ENCODE peak calls at places on chromosomes 5 and 9, in five cellular contexts. L is osteocyte, D is AG04450, T is endothelial cell, W is K562. X is an unnamed sample.

GRCh38 chr9:116238225-116238624 is 84.6 kb downstream of the PAPPA start:
- DNase-seq in L (no peak), D (peak), T (no peak), W (no peak), X (no peak)

GRCh38 chr9:132637801-132638200 is 32.0 kb downstream of the DDX31 start:
- DNase-seq in L (no peak), D (no peak), T (no peak), W (no peak), X (no peak)

GRCh38 chr5:66807743-66808142 is 211.6 kb downstream of the MAST4 start:
- DNase-seq in L (no peak), D (peak), T (no peak), W (no peak), X (no peak)

GRCh38 chr9:130925050-130925678 is 13.9 kb downstream of the FIBCD1 start:
- DNase-seq in L (no peak), D (no peak), T (no peak), W (peak), X (no peak)

GRCh38 chr9:138067594-138068367 is 190.2 kb downstream of the CACNA1B start:
- DNase-seq in L (peak), D (no peak), T (no peak), W (no peak), X (peak)

GRCh38 chr9:72977670-72978069 is 24.8 kb upstream of the ALDH1A1 start:
- DNase-seq in L (no peak), D (no peak), T (no peak), W (no peak), X (no peak)

GRCh38 chr9:129415031-129415953 is 205.6 kb downstream of the C9orf50 start:
- DNase-seq in L (no peak), D (no peak), T (no peak), W (peak), X (no peak)

GRCh38 chr5:141513627-141514329 is 24.9 kb downstream of the PCDHGC5 start:
- DNase-seq in L (no peak), D (no peak), T (peak), W (no peak), X (peak)

GRCh38 chr9:111955048-111955447 is 58.4 kb downstream of the UGCG start:
- DNase-seq in L (no peak), D (no peak), T (no peak), W (no peak), X (no peak)

GRCh38 chr9:107989544-107989943 is 500.0 kb upstream of the KLF4 start:
- DNase-seq in L (no peak), D (no peak), T (no peak), W (no peak), X (no peak)

GRCh38 chr9:107439991-107440456 is 49.5 kb downstream of the KLF4 start:
- DNase-seq in L (no peak), D (no peak), T (no peak), W (no peak), X (no peak)

GRCh38 chr9:112677040-112677439 is 40.9 kb downstream of the INIP start:
- DNase-seq in L (no peak), D (no peak), T (no peak), W (no peak), X (no peak)

GRCh38 chr9:96137666-96138429 is 164.1 kb downstream of the HSD17B3 start:
- DNase-seq in L (no peak), D (no peak), T (no peak), W (no peak), X (no peak)

GRCh38 chr5:43631182-43631910 is 28.4 kb downstream of the NNT start:
- DNase-seq in L (no peak), D (peak), T (peak), W (peak), X (no peak)

GRCh38 chr5:140075371-140075770 is 32.3 kb upstream of the NRG2 start:
- DNase-seq in L (no peak), D (no peak), T (no peak), W (no peak), X (no peak)

GRCh38 chr5:111095982-111096381 is 3.8 kb downstream of the WDR36 start:
- DNase-seq in L (no peak), D (no peak), T (no peak), W (no peak), X (no peak)

GRCh38 chr5:111092062-111092853 is at the start of gene WDR36:
- DNase-seq in L (peak), D (peak), T (peak), W (peak), X (peak)
- TF ChIP-seq CTCF in L (no peak), D (no peak), T (no peak), W (no peak), X (peak)

DNA sequence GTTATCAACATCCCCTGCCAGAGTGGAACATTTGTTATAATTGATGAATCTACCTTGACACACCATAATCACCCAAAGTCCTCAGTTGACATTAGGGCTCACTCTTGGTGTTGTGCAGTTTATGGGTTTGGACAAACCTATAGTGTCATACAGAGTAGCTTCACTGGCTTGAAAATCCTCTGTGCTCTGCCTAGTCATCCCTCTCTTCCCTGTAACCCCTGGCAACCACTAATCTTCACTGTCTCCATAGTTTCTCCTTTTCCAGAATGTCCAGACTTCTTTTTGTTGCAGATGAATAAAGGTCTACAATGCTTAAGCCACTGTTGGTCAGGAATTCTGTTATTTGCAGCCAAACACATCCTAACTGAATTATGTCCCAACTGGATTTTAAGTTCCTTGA is 22.5 kb upstream of the SUB1 start:
- DNase-seq in L (no peak), D (no peak), T (no peak), W (no peak), X (no peak)
- TF ChIP-seq CTCF in L (no peak), D (no peak), T (no peak), W (no peak), X (no peak)

GRCh38 chr5:10291736-10292135 is 16.0 kb downstream of the CMBL start:
- DNase-seq in L (no peak), D (no peak), T (no peak), W (no peak), X (no peak)

GRCh38 chr5:10288600-10289213 is 19.0 kb downstream of the CMBL start:
- DNase-seq in L (no peak), D (no peak), T (no peak), W (no peak), X (no peak)

GRCh38 chr5:10286552-10287227 is 21.0 kb downstream of the CMBL start:
- DNase-seq in L (no peak), D (no peak), T (no peak), W (no peak), X (no peak)

GRCh38 chr5:10289991-10290390 is 17.7 kb downstream of the CMBL start:
- DNase-seq in L (no peak), D (no peak), T (no peak), W (no peak), X (no peak)

GRCh38 chr5:10289353-10289752 is 18.3 kb downstream of the CMBL start:
- DNase-seq in L (no peak), D (no peak), T (no peak), W (no peak), X (no peak)
- TF ChIP-seq CTCF in L (no peak), D (no peak), T (no peak), W (no peak), X (no peak)

DNA sequence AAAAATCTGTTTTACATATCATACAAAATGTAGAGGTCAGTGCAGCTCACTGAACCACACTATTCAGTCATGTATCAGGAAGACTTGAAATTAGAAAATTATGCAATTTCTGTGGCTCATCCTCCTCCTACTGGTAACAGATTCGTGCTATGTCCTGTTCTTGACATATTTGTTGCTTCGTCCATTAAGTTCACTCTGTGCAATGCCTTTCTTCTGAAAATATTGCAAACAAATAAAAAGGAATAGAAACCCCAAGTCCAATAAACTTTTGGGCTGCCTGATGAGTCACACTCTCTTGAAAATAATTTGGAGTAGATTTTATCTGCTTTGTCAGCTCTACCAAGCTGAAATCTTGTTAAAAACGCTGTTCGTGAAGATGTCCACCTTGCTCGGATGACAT is 391.2 kb downstream of the RAB3C start:
- DNase-seq in L (no peak), D (no peak), T (no peak), W (no peak), X (no peak)
- TF ChIP-seq CTCF in L (no peak), D (no peak), T (no peak), W (no peak), X (no peak)

GRCh38 chr5:176620333-176620981 is 9.9 kb downstream of the SNCB start:
- DNase-seq in L (no peak), D (no peak), T (no peak), W (peak), X (no peak)

GRCh38 chr5:176618783-176619182 is 8.8 kb upstream of the GPRIN1 start:
- DNase-seq in L (no peak), D (no peak), T (no peak), W (no peak), X (no peak)

GRCh38 chr5:176621661-176622079 is 8.7 kb downstream of the SNCB start:
- DNase-seq in L (no peak), D (no peak), T (no peak), W (no peak), X (no peak)

GRCh38 chr5:176619569-176620332 is 9.8 kb upstream of the GPRIN1 start:
- DNase-seq in L (no peak), D (no peak), T (no peak), W (no peak), X (no peak)

GRCh38 chr5:176619203-176619568 is 9.2 kb upstream of the GPRIN1 start:
- DNase-seq in L (no peak), D (peak), T (peak), W (peak), X (peak)
- TF ChIP-seq CTCF in L (peak), D (peak), T (no peak), W (peak), X (peak)

GRCh38 chr9:87498046-87498815 is 564 bp downstream of the DAPK1 start:
- DNase-seq in L (peak), D (no peak), T (peak), W (peak), X (peak)
- TF ChIP-seq CTCF in L (peak), D (no peak), T (no peak), W (peak), X (no peak)

GRCh38 chr5:129656952-129657351 is 90.9 kb upstream of the MINAR2 start:
- DNase-seq in L (no peak), D (no peak), T (no peak), W (no peak), X (no peak)

DNA sequence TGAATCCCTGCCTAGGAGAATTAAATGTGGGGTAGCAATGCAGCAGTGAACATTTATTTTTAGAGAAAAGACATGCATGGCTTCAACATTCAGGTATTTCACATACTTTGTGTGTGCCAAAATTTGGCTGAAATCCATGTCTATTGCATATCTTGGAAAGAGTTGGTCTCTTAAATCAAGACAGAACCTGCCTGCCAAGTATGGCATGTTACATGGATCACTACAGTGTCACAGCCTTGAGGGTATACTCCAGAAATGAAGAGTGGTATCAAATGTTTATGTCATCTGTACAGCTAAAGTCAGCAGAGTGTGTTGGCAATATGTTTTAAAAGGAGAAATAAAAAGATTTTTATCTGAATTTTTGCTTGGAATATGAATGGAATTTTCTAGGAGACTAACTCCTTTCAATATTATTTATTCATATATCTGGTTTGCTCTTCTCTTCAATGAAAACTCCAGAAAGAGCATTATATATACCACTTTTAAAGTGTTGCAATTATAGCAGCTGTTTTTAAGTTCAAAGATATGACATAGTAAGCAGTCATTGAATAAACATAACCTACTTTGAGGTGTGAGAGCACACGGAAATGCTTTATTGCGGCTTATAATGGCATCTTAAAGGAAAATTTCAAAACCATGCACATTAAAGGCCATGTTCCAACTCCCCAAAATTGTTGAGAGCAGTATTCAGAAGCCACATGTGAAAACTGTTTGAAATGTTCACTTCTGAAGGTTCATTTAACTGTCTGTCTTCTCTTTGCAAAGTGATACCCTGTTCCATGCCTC is 95.3 kb upstream of the MINAR2 start:
- DNase-seq in L (no peak), D (no peak), T (no peak), W (no peak), X (no peak)
- TF ChIP-seq CTCF in L (no peak), D (no peak), T (no peak), W (no peak), X (no peak)

DNA sequence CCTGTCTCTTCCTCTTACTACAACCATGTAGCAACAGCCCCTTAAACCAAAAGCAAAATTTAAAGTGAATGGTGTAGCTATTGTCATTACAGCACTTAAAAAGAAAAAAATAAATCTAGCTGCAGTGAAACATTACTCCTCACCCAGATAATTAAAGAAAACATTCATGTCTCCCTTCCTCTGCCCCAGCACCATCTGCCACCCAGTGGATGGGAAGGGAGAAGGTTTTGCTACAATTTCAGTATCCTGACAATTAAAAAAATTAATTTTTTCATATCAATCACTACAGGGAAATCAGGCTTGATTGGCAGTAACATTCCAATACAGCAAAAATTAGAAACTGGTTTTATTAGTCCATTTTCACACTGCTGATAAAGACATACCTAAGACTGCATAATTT is 147.4 kb upstream of the PUM3 start:
- DNase-seq in L (no peak), D (no peak), T (no peak), W (no peak), X (no peak)
- TF ChIP-seq CTCF in L (peak), D (peak), T (no peak), W (no peak), X (peak)

GRCh38 chr5:150274811-150275210 is 14.8 kb downstream of the CAMK2A start:
- DNase-seq in L (no peak), D (no peak), T (no peak), W (no peak), X (no peak)

GRCh38 chr5:150271923-150272322 is 17.6 kb downstream of the CAMK2A start:
- DNase-seq in L (no peak), D (no peak), T (no peak), W (no peak), X (no peak)

GRCh38 chr5:150270546-150271295 is 18.9 kb downstream of the CAMK2A start:
- DNase-seq in L (no peak), D (no peak), T (no peak), W (no peak), X (no peak)

GRCh38 chr5:150271296-150271692 is 18.3 kb downstream of the CAMK2A start:
- DNase-seq in L (no peak), D (no peak), T (no peak), W (no peak), X (no peak)

DNA sequence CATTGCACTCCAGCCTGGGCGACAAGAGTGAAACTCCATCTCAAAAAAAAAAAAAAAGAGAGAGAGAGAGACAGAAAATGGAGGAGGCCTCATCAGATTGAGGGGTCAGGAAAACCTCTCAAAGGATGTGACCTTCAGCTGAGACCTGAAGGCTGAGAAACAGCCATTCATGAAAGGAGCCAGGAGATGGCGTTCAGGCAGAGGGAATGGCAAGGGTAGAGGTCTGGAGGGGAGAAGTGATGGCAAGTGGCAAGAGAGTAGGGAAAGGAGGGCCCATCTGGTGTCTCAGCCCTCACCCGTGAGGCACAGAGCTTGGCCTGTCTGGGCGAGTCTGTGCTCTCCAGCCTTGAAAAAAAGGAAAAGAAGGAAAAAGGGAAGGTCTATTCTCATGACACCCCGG is 17.0 kb downstream of the CAMK2A start:
- DNase-seq in L (no peak), D (no peak), T (peak), W (peak), X (no peak)
- TF ChIP-seq CTCF in L (peak), D (peak), T (no peak), W (peak), X (peak)

GRCh38 chr5:114097570-114097969 is 264.3 kb upstream of the KCNN2 start:
- DNase-seq in L (no peak), D (no peak), T (no peak), W (no peak), X (no peak)
- TF ChIP-seq CTCF in L (no peak), D (no peak), T (no peak), W (no peak), X (no peak)

X was measured in type B pancreatic cell.